ENCODE peak calls at places on chromosomes 7 and 10, in four cellular contexts. P is fibroblast of the aortic adventitia, R is astrocyte of the spinal cord, E is right atrium auricular region. T is an unnamed sample.

GRCh38 chr10:106609867-106610266 is 554.6 kb downstream of the SORCS1 start:
- DNase-seq in P (no peak), R (no peak), E (no peak), T (no peak)

GRCh38 chr7:100793806-100794660 is 33.3 kb downstream of the EPHB4 start:
- DNase-seq in R (peak; percentile 14), P (no peak), E (no peak), T (no peak)

GRCh38 chr7:105454058-105454739 is 65.5 kb upstream of the SRPK2 start:
- DNase-seq in P (peak; percentile 80), E (no peak), R (peak; percentile 82), T (no peak)

GRCh38 chr10:4704034-4704545 is 121.9 kb upstream of the AKR1E2 start:
- DNase-seq in R (peak; percentile 99), P (peak; percentile 99), E (no peak), T (no peak)

GRCh38 chr10:88232029-88232895 is 350.9 kb downstream of the RNLS start:
- DNase-seq in P (peak; percentile 89), R (peak; percentile 50), E (peak; percentile 85), T (no peak)

GRCh38 chr10:61758440-61758839 is 95.7 kb downstream of the CABCOCO1 start:
- DNase-seq in P (no peak), R (no peak), E (no peak), T (no peak)

GRCh38 chr7:21426958-21427860 is 674 bp upstream of the SP4 start:
- DNase-seq in E (peak; percentile 98), P (peak; percentile 97), R (peak; percentile 99), T (peak; percentile 100)

GRCh38 chr10:62637249-62638061 is 167.1 kb upstream of the ADO start:
- DNase-seq in P (peak; percentile 44), E (no peak), R (no peak), T (no peak)

GRCh38 chr7:13731643-13732042 is 257.8 kb downstream of the ETV1 start:
- DNase-seq in E (no peak), P (no peak), R (peak; percentile 59), T (no peak)

GRCh38 chr10:86333813-86334514 is 32.6 kb downstream of the GRID1 start:
- DNase-seq in P (no peak), E (no peak), R (no peak), T (no peak)

GRCh38 chr10:67978749-67979148 is 94.3 kb downstream of the SIRT1 start:
- DNase-seq in E (no peak), R (no peak), P (peak; percentile 40), T (no peak)

GRCh38 chr7:22786290-22786932 is 36.2 kb downstream of the TOMM7 start:
- DNase-seq in E (no peak), P (no peak), R (no peak), T (no peak)

GRCh38 chr10:114600067-114600466 is 58.0 kb downstream of the ABLIM1 start:
- DNase-seq in P (no peak), E (no peak), R (no peak), T (no peak)

GRCh38 chr7:106848851-106849442 is 16.1 kb upstream of the PIK3CG start:
- DNase-seq in P (peak; percentile 71), R (peak; percentile 72), E (no peak), T (no peak)

GRCh38 chr10:88849224-88849623 is 2.4 kb downstream of the ANKRD22 start:
- DNase-seq in E (no peak), P (peak; percentile 14), R (peak; percentile 32), T (no peak)

GRCh38 chr10:20334559-20334958 is 518.3 kb downstream of the PLXDC2 start:
- DNase-seq in E (no peak), P (no peak), R (no peak), T (no peak)

GRCh38 chr7:2163565-2163964 is 69.2 kb downstream of the MAD1L1 start:
- DNase-seq in P (no peak), R (no peak), E (no peak), T (no peak)

GRCh38 chr10:45561952-45562351 is 110.6 kb downstream of the ZFAND4 start:
- DNase-seq in P (no peak), R (no peak), E (no peak), T (no peak)

GRCh38 chr10:130956251-130956650 is 355.3 kb downstream of the TCERG1L start:
- DNase-seq in R (no peak), P (no peak), E (no peak), T (peak; percentile 63)

GRCh38 chr10:81414038-81414437 is 461.0 kb upstream of the NRG3 start:
- DNase-seq in E (no peak), R (no peak), P (no peak), T (no peak)

GRCh38 chr7:112892263-112892662 is 102.1 kb upstream of the TMEM168 start:
- DNase-seq in R (peak; percentile 46), E (no peak), P (peak; percentile 70), T (no peak)

GRCh38 chr7:158602905-158603772 is 15.5 kb upstream of the PTPRN2 start:
- DNase-seq in R (peak; percentile 59), P (no peak), E (no peak), T (no peak)

GRCh38 chr10:77082601-77083252 is 554.9 kb downstream of the KCNMA1 start:
- DNase-seq in E (no peak), P (peak; percentile 51), R (no peak), T (peak; percentile 38)

GRCh38 chr10:124997791-124998623 is 56.1 kb downstream of the ZRANB1 start:
- DNase-seq in E (peak; percentile 57), R (no peak), P (no peak), T (peak; percentile 82)

GRCh38 chr7:145360511-145361100 is 524.8 kb upstream of the TPK1 start:
- DNase-seq in E (no peak), P (no peak), R (no peak), T (no peak)

GRCh38 chr10:80506189-80506575 is 31.5 kb upstream of the SH2D4B start:
- DNase-seq in P (peak; percentile 43), R (peak; percentile 78), E (no peak), T (no peak)

GRCh38 chr10:79137826-79138225 is 69.1 kb downstream of the ZMIZ1 start:
- DNase-seq in P (no peak), E (no peak), R (peak; percentile 51), T (no peak)

GRCh38 chr7:130149575-130150139 is 55.5 kb downstream of the TMEM209 start:
- DNase-seq in P (no peak), E (no peak), R (no peak), T (peak; percentile 73)

GRCh38 chr7:150404785-150405583 is 25.9 kb downstream of the ZNF775 start:
- DNase-seq in R (peak; percentile 91), P (peak; percentile 86), E (peak; percentile 91), T (peak; percentile 95)

GRCh38 chr10:1570652-1571051 is 166.7 kb downstream of the ADARB2 start:
- DNase-seq in R (no peak), P (no peak), E (no peak), T (no peak)

GRCh38 chr7:116978006-116978405 is 24.7 kb downstream of the ST7 start:
- DNase-seq in E (no peak), R (no peak), P (no peak), T (no peak)

GRCh38 chr10:55820071-55820470 is 541.0 kb downstream of the ZWINT start:
- DNase-seq in E (no peak), R (no peak), P (no peak), T (no peak)

GRCh38 chr10:86031-86430 is 36.9 kb upstream of the TUBB8 start:
- DNase-seq in E (no peak), R (no peak), P (no peak), T (peak; percentile 54)

GRCh38 chr10:125823663-125824251 is 411 bp downstream of the BCCIP start:
- DNase-seq in P (no peak), R (no peak), E (no peak), T (no peak)

GRCh38 chr7:74002474-74003017 is 25.4 kb upstream of the ELN start:
- DNase-seq in R (peak; percentile 78), E (no peak), P (peak; percentile 52), T (no peak)

GRCh38 chr10:4812952-4813351 is 13.1 kb upstream of the AKR1E2 start:
- DNase-seq in R (peak; percentile 87), E (no peak), P (peak; percentile 78), T (no peak)

GRCh38 chr7:127653396-127653795 is 1.4 kb downstream of the SND1 start:
- DNase-seq in E (no peak), P (no peak), R (no peak), T (no peak)

GRCh38 chr7:107539824-107540223 is 23.9 kb downstream of the COG5 start:
- DNase-seq in E (no peak), R (no peak), P (no peak), T (no peak)

GRCh38 chr7:151416135-151416740 is 6.4 kb upstream of the WDR86 start:
- DNase-seq in R (no peak), E (no peak), P (no peak), T (no peak)

GRCh38 chr7:150952331-150953050 is 25.6 kb downstream of the KCNH2 start:
- DNase-seq in P (no peak), E (no peak), R (no peak), T (no peak)

GRCh38 chr7:31648288-31648687 is 38.7 kb upstream of the PPP1R17 start:
- DNase-seq in E (no peak), R (peak; percentile 6), P (no peak), T (no peak)
- TF ChIP-seq CTCF in E (no peak), R (peak; percentile 28), P (peak; percentile 5), T (peak; percentile 56)

DNA sequence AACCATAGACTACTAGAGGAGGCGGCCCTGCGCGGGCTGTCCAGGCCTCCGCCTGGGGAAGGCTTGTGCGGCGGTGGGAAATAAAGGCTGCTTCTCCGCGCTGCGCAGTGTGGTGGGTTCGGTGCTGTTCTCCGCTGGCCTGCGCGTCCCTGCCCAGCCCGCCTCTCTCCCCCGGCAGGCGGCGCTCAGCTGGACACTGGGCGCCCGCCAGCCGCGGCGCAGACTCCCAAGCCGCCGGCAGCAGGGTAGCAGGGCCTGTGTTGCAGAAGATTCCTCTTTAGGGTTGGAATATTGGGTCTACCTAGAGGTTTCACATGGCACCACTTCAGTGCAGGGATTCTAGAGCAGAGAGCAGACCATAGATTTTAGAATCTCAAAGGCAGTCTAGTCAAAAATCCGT is 66.1 kb upstream of the ZPBP start:
- DNase-seq in P (no peak), E (no peak), R (no peak), T (no peak)
- TF ChIP-seq CTCF in P (no peak), E (no peak), R (no peak), T (no peak)

DNA sequence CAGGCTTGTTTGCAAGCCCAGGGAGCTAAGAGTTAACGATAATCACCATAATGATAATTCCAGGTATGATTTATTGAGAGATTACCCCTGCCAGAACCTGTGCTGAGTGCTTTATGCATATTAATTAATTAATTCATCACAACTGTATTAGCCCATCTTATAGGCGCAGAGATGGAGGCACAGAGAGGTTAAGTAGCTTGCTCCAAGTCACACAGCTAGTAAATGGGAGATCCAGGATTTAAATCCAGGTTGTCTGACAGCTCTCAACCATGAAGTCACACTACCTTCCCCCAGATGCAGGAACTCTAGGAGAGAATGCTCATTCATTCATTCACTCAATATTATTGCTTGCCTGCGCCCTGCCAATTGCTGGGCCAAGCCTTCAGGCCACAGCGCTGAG is 84.5 kb downstream of the FAM241B start:
- DNase-seq in E (no peak), R (no peak), P (no peak), T (no peak)
- TF ChIP-seq CTCF in E (no peak), R (no peak), P (no peak), T (no peak)

GRCh38 chr7:156650042-156650441 is 9.5 kb downstream of the RNF32 start:
- DNase-seq in E (no peak), P (no peak), R (no peak), T (no peak)
- TF ChIP-seq CTCF in E (no peak), P (peak; percentile 31), R (peak; percentile 52), T (peak; percentile 17)

DNA sequence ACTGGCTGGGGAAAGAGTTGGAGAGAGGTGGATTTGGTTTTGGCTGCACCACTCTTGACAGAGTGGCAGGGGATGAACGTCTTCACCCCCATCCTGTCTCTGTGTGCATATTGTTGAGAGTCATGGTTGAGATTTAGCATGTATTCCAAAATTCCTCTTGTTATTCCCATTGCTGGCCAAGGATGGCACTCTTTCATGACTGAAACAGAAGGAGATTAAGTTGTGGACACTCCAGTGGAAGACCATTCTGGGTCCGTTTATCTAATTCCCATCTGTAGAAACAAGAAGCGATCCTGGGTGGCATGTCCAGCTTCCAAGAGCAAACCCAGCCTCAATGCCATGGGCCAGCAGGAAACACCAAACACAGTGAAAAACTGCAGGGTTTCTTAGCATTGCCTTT is 469.0 kb upstream of the IGFBP3 start:
- DNase-seq in E (no peak), P (no peak), R (no peak), T (no peak)
- TF ChIP-seq CTCF in E (no peak), P (no peak), R (peak; percentile 4), T (peak; percentile 16)

T was measured in osteocyte.